ENCODE peak calls at places on chromosomes 13 and 19, in ten cellular contexts. H is lung, B is ascending aorta, V is esophagus squamous epithelium, J is lower lobe of right lung, N is neural progenitor cell, X is gastrocnemius medialis, L is OCI-LY7, R is left ventricle myocardium inferior, Q is thoracic aorta. Z is an unnamed sample.

GRCh38 chr19:4322942-4323665 is 15.5 kb downstream of the STAP2 start:
- DNase-seq in L (no peak), N (no peak), Q (no peak), R (no peak), X (no peak), V (no peak), B (no peak), J (no peak), H (no peak), Z (no peak)

GRCh38 chr13:90760639-90761038 is 586.8 kb upstream of the MIR17HG start:
- DNase-seq in N (no peak), R (no peak), Q (no peak), V (no peak), B (no peak), X (no peak), J (no peak), L (no peak), H (no peak), Z (no peak)

GRCh38 chr19:1104452-1105216 is 840 bp downstream of the GPX4 start:
- DNase-seq in B (no peak), Q (no peak), R (peak; percentile 80), V (no peak), H (peak; percentile 72), N (peak; percentile 92), J (peak; percentile 88), X (peak; percentile 64), L (peak; percentile 68), Z (no peak)

GRCh38 chr13:35720290-35720689 is 243.8 kb upstream of the MAB21L1 start:
- DNase-seq in J (no peak), L (no peak), Q (no peak), B (no peak), N (no peak), V (no peak), R (no peak), X (no peak), H (no peak), Z (no peak)

GRCh38 chr13:23367907-23368306 is 65.6 kb downstream of the SACS start:
- DNase-seq in V (no peak), Q (no peak), R (no peak), B (no peak), H (no peak), X (no peak), L (no peak), J (no peak), N (no peak), Z (no peak)

GRCh38 chr19:7251502-7251901 is 42.7 kb downstream of the INSR start:
- DNase-seq in V (no peak), Q (no peak), N (no peak), B (no peak), H (no peak), L (no peak), R (no peak), J (no peak), X (no peak), Z (no peak)

GRCh38 chr13:20501139-20501538 is 24.5 kb downstream of the CRYL1 start:
- DNase-seq in X (no peak), Q (no peak), L (no peak), B (no peak), H (no peak), V (no peak), J (no peak), N (no peak), R (no peak), Z (no peak)

GRCh38 chr13:45630791-45631190 is 15.3 kb upstream of the ERICH6B start:
- DNase-seq in X (no peak), Q (no peak), J (no peak), H (no peak), V (no peak), R (no peak), B (no peak), N (no peak), L (no peak), Z (no peak)

GRCh38 chr19:39603825-39604224 is 1.5 kb downstream of the LGALS13 start:
- DNase-seq in B (no peak), H (no peak), N (no peak), Q (no peak), L (no peak), R (no peak), V (no peak), J (no peak), X (no peak), Z (no peak)

GRCh38 chr13:21074601-21075302 is 13.4 kb upstream of the LATS2 start:
- DNase-seq in J (no peak), L (no peak), X (no peak), R (peak; percentile 49), H (no peak), V (no peak), Q (no peak), N (no peak), B (no peak), Z (no peak)

GRCh38 chr19:35911173-35911572 is 3.1 kb upstream of the TYROBP start:
- DNase-seq in N (peak; percentile 55), X (no peak), H (no peak), V (no peak), B (no peak), R (no peak), Q (no peak), L (no peak), J (no peak), Z (no peak)

GRCh38 chr13:85230754-85231153 is 568.5 kb downstream of the SLITRK6 start:
- DNase-seq in X (no peak), Q (no peak), R (no peak), V (no peak), N (no peak), B (no peak), H (no peak), J (no peak), L (no peak), Z (peak; percentile 57)

GRCh38 chr19:45078390-45079062 is 534 bp upstream of the GEMIN7 start:
- DNase-seq in V (no peak), X (no peak), L (no peak), H (no peak), Q (no peak), N (no peak), J (no peak), B (no peak), R (no peak), Z (no peak)
- H3K4me3 ChIP-seq in V (peak overlapping the region; percentile 63), X (peak overlapping the region; percentile 82), L (peak overlapping the region; percentile 97), H (no peak overlapping the region), Q (peak overlapping the region; percentile 89), N (peak overlapping the region; percentile 91), J (peak overlapping the region; percentile 99), B (peak overlapping the region; percentile 91), R (peak overlapping the region; percentile 96), Z (peak overlapping the region; percentile 98)

GRCh38 chr19:54477650-54478049 is 4.6 kb upstream of the CDC42EP5 start:
- DNase-seq in B (no peak), V (no peak), N (no peak), H (no peak), R (no peak), X (no peak), J (no peak), Q (no peak), L (no peak), Z (no peak)
- TF ChIP-seq CTCF in B (no peak), V (no peak), N (peak; percentile 6), H (no peak), R (no peak), X (no peak), J (no peak), Q (no peak), L (peak; percentile 29), Z (peak; percentile 8)

GRCh38 chr13:113917523-113918371 is 53.9 kb upstream of the GAS6 start:
- DNase-seq in V (no peak), L (no peak), Q (no peak), X (no peak), H (peak; percentile 28), B (no peak), J (no peak), N (no peak), R (no peak), Z (no peak)

GRCh38 chr13:113920173-113920572 is 53.7 kb downstream of the C13orf46 start:
- DNase-seq in X (no peak), R (no peak), V (no peak), L (no peak), Q (no peak), J (no peak), N (no peak), H (no peak), B (no peak), Z (no peak)

GRCh38 chr13:113918580-113918979 is 54.7 kb upstream of the GAS6 start:
- DNase-seq in B (no peak), Q (no peak), N (no peak), V (no peak), L (no peak), J (no peak), H (peak; percentile 24), X (no peak), R (no peak), Z (no peak)

GRCh38 chr13:113919761-113920160 is 54.1 kb downstream of the C13orf46 start:
- DNase-seq in Q (no peak), J (no peak), V (no peak), X (no peak), N (no peak), L (no peak), H (no peak), R (no peak), B (no peak), Z (no peak)

DNA sequence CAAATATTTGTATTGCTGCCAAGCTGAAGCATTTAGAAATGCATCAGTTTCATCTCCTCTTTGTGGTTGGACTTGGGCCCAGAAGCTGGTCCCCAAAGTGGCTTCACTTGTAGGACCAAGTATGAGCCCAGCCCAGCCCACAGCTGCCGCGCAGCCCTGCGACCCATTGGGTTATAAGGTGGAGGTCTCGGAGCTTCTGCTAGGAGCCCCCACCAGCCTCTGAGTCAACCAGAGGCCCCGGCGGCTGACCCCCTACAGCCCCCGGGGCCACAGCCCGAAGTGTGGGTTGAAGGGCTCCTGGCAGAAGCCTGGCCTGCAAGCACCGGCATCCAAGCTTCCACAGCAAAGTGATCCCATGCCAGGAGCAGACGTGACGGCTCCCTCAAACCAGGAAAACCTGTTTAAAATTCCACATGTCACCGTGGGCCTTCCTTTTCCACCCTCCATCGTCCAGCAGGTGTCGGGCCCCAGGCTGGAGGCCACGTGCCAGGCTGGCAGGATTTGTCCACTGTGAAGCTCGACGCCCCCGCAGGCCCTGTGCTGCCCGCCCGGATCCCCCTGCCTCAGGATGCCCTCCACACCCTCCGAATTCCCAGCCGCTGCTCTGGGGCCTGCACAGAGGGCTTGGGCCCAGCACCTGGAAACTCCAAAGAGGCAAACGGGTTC is 54.8 kb downstream of the C13orf46 start:
- DNase-seq in B (no peak), L (no peak), R (no peak), N (no peak), H (no peak), Q (no peak), J (no peak), V (no peak), X (no peak), Z (no peak)
- H3K9me3 ChIP-seq in B (no peaks in the 10 kb centered on the region), L (no peaks in the 10 kb centered on the region), R (peaks cover 20% of the 10 kb centered on the region), N (no peaks in the 10 kb centered on the region), H (peaks cover 13% of the 10 kb centered on the region), Q (peaks cover 3% of the 10 kb centered on the region), J (peaks cover 12% of the 10 kb centered on the region), V (no peaks in the 10 kb centered on the region), X (no peaks in the 10 kb centered on the region), Z (peaks cover 64% of the 10 kb centered on the region)

GRCh38 chr19:57615346-57615745 is 1.3 kb downstream of the ZNF134 start:
- DNase-seq in Q (no peak), L (peak; percentile 24), N (no peak), H (no peak), X (no peak), V (no peak), J (no peak), B (no peak), R (no peak), Z (no peak)

GRCh38 chr19:57623091-57623490 is 9.0 kb downstream of the ZNF134 start:
- DNase-seq in B (no peak), X (no peak), V (no peak), L (no peak), N (no peak), Q (no peak), R (no peak), H (no peak), J (no peak), Z (no peak)

GRCh38 chr19:57620673-57621348 is 6.8 kb downstream of the ZNF134 start:
- DNase-seq in J (no peak), X (no peak), L (no peak), B (no peak), Q (no peak), H (no peak), R (no peak), N (no peak), V (no peak), Z (no peak)
- H3K4me3 ChIP-seq in J (no peak overlapping the region), X (no peak overlapping the region), L (no peak overlapping the region), B (peak overlapping the region; percentile 23), Q (peak overlapping the region; percentile 0), H (no peak overlapping the region), R (no peak overlapping the region), N (peak overlapping the region; percentile 6), V (no peak overlapping the region), Z (no peak overlapping the region)

Z was measured in AG04450.